ENCODE peak calls at places on chromosome 18, in four cellular contexts. S is esophagus squamous epithelium, Z is psoas muscle, X is neural progenitor cell. O is an unnamed sample. For H3K4me1, the result is how much of the 10 kb centered on the place peaks cover.

GRCh38 chr18:5142859-5143258 is 54.2 kb downstream of the AKAIN1 start:
- DNase-seq in S (no peak), Z (no peak), X (no peak), O (no peak)

GRCh38 chr18:40529478-40529877 is 1425.6 kb upstream of the PIK3C3 start:
- DNase-seq in S (no peak), Z (no peak), X (no peak), O (no peak)

GRCh38 chr18:56563568-56563967 is 74.8 kb downstream of the TXNL1 start:
- DNase-seq in S (no peak), Z (no peak), X (peak), O (no peak)

GRCh38 chr18:28789460-28789859 is 612.5 kb upstream of the CDH2 start:
- DNase-seq in S (no peak), Z (no peak), X (no peak), O (no peak)

GRCh38 chr18:24633121-24633520 is 172.7 kb downstream of the HRH4 start:
- DNase-seq in S (no peak), Z (no peak), X (no peak), O (no peak)

GRCh38 chr18:79584491-79585394 is 94.9 kb upstream of the CTDP1 start:
- DNase-seq in S (no peak), Z (no peak), X (no peak), O (peak)

GRCh38 chr18:80022613-80023012 is 11.6 kb upstream of the RBFA start:
- DNase-seq in S (no peak), Z (no peak), X (peak), O (no peak)

GRCh38 chr18:8744656-8745055 is 39.3 kb downstream of the MTCL1 start:
- DNase-seq in S (no peak), Z (no peak), X (no peak), O (no peak)

GRCh38 chr18:79818036-79818435 is 20.3 kb downstream of the KCNG2 start:
- DNase-seq in S (no peak), Z (no peak), X (no peak), O (peak)

GRCh38 chr18:48153641-48154481 is 223.4 kb upstream of the SMAD2 start:
- DNase-seq in S (no peak), Z (peak), X (no peak), O (no peak)

GRCh38 chr18:58813090-58813489 is 51.6 kb upstream of the ZNF532 start:
- DNase-seq in S (no peak), Z (no peak), X (no peak), O (no peak)

GRCh38 chr18:48064978-48065600 is 134.6 kb upstream of the SMAD2 start:
- DNase-seq in S (no peak), Z (no peak), X (no peak), O (no peak)

GRCh38 chr18:57533399-57533884 is 53.1 kb downstream of the FECH start:
- DNase-seq in S (no peak), Z (no peak), X (peak), O (no peak)

GRCh38 chr18:63470751-63471150 is 6.0 kb upstream of the SERPINB5 start:
- DNase-seq in S (no peak), Z (no peak), X (no peak), O (no peak)

GRCh38 chr18:53266850-53267249 is 926.9 kb downstream of the DCC start:
- DNase-seq in S (no peak), Z (no peak), X (no peak), O (no peak)

GRCh38 chr18:64799378-64799777 is 650.5 kb upstream of the LINC00305 start:
- DNase-seq in S (no peak), Z (no peak), X (no peak), O (no peak)

GRCh38 chr18:212780-213179 is 54.4 kb downstream of the USP14 start:
- DNase-seq in S (no peak), Z (no peak), X (no peak), O (no peak)

GRCh38 chr18:42675810-42676209 is 439.7 kb downstream of the RIT2 start:
- DNase-seq in S (no peak), Z (no peak), X (no peak), O (no peak)

GRCh38 chr18:55089595-55089994 is 130.3 kb upstream of the CCDC68 start:
- DNase-seq in S (no peak), Z (no peak), X (no peak), O (no peak)

GRCh38 chr18:56615738-56616520 is 22.5 kb downstream of the TXNL1 start:
- DNase-seq in S (no peak), Z (no peak), X (no peak), O (no peak)

GRCh38 chr18:80033181-80034067 is 810 bp upstream of the RBFA start:
- DNase-seq in S (peak), Z (no peak), X (no peak), O (no peak)

GRCh38 chr18:67363694-67364093 is 152.8 kb downstream of the DSEL start:
- DNase-seq in S (no peak), Z (no peak), X (no peak), O (no peak)

GRCh38 chr18:35511833-35512232 is 14.1 kb upstream of the INO80C start:
- DNase-seq in S (no peak), Z (no peak), X (no peak), O (no peak)

GRCh38 chr18:50044402-50044801 is 150.5 kb downstream of the MYO5B start:
- DNase-seq in S (no peak), Z (no peak), X (peak), O (no peak)

GRCh38 chr18:29034113-29034856 is 857.4 kb upstream of the CDH2 start:
- DNase-seq in S (no peak), Z (no peak), X (no peak), O (no peak)

GRCh38 chr18:36187138-36187825 is at the start of gene MOCOS:
- DNase-seq in S (no peak), Z (peak), X (peak), O (peak)

GRCh38 chr18:22193466-22193865 is 24.1 kb downstream of the GATA6 start:
- DNase-seq in S (no peak), Z (no peak), X (peak), O (no peak)

GRCh38 chr18:35497006-35497333 is 790 bp downstream of the INO80C start:
- DNase-seq in S (no peak), Z (no peak), X (no peak), O (no peak)

GRCh38 chr18:59881728-59882685 is 17.8 kb upstream of the PMAIP1 start:
- DNase-seq in S (no peak), Z (no peak), X (no peak), O (no peak)

GRCh38 chr18:38576915-38577314 is 1011.3 kb upstream of the CELF4 start:
- DNase-seq in S (no peak), Z (no peak), X (no peak), O (no peak)

GRCh38 chr18:22168360-22168921 is 948 bp upstream of the GATA6 start:
- DNase-seq in S (no peak), Z (no peak), X (peak), O (no peak)

GRCh38 chr18:71951021-71951420 is 593.1 kb downstream of the CBLN2 start:
- DNase-seq in S (no peak), Z (no peak), X (peak), O (no peak)

GRCh38 chr18:6281874-6282273 is 132.8 kb downstream of the L3MBTL4 start:
- DNase-seq in S (no peak), Z (no peak), X (no peak), O (no peak)

DNA sequence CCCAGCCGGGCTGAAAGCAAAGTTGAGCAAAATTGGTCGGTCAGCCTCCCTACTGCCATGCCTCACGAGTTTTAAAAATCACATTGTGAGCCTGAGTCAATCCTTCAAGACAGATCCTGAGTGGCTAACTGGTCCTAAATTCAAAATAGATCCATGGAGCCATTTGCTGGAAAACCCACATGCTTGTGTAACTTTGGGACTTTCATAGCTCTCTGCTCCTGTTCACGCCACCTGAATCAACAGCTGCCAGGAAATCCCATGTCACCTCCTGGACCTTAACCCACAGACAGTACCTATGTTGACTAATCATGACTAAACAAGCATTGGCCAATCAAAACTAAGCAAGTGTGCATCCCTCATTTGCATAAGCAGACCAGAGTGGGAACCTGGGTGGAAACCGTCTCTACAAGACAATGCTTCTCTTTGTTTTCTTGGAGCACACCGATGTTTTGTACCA is 42.8 kb upstream of the LDLRAD4 start:
- DNase-seq in S (no peak), Z (no peak), X (no peak), O (no peak)
- H3K27ac ChIP-seq in S (no peak), Z (no peak), X (no peak), O (no peak)

GRCh38 chr18:13399511-13399910 is 181.0 kb downstream of the LDLRAD4 start:
- DNase-seq in S (no peak), Z (no peak), X (no peak), O (no peak)
- H3K4me3 ChIP-seq in S (no peak), Z (no peak), X (no peak), O (no peak)

GRCh38 chr18:13517369-13517768 is 209.0 kb downstream of the FAM210A start:
- DNase-seq in S (no peak), Z (no peak), X (no peak), O (no peak)
- H3K4me1 ChIP-seq in S (under half), Z (half or more), X (under half), O (under half)

GRCh38 chr18:45775241-45775676 is 50.2 kb upstream of the SIGLEC15 start:
- DNase-seq in S (no peak), Z (peak), X (peak), O (peak)
- H3K27ac ChIP-seq in S (peak), Z (peak), X (no peak), O (peak)

GRCh38 chr18:62324355-62324828 is 718 bp upstream of the TNFRSF11A start:
- DNase-seq in S (no peak), Z (no peak), X (peak), O (no peak)
- H3K4me3 ChIP-seq in S (peak), Z (peak), X (peak), O (no peak)

DNA sequence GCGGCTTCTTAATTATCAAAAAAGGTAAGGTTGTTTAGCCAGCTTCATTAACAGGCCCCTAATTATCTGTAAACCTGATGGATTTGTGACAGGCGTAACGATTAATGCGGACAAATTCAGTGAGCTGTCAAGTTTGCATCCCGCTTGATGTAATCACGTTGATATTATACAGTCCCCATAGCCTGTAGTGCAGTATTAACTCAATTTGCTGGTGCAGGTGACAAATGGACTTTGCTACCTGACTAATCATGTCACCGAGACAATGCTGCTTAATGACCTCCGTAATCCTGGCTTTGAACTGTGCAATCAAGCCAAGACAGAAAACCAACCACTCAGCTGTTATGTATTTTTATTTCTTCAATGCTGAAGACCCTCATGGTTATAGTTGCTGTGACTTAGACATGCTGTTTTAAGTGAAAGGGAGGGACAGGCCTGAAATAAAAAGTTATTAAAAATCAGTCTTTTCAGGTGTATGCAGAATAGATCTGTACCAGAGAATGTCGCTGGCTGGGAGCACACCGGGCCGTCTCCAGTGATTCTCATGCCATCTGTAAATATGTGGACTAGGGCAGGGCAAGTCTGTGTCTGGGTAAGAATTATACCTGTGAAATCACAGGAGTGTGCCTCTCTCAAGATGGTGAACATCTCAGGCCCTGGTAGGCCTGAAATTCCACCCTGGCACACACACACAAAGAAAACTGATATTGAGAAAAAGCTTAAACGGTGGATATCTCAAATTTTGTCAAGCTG is 4.3 kb downstream of the TSHZ1 start:
- DNase-seq in S (no peak), Z (no peak), X (no peak), O (no peak)
- H3K4me1 ChIP-seq in S (half or more), Z (half or more), X (under half), O (under half)

GRCh38 chr18:3877678-3878077 is 427.7 kb downstream of the TGIF1 start:
- DNase-seq in S (no peak), Z (no peak), X (no peak), O (no peak)
- H3K27ac ChIP-seq in S (no peak), Z (no peak), X (no peak), O (no peak)

DNA sequence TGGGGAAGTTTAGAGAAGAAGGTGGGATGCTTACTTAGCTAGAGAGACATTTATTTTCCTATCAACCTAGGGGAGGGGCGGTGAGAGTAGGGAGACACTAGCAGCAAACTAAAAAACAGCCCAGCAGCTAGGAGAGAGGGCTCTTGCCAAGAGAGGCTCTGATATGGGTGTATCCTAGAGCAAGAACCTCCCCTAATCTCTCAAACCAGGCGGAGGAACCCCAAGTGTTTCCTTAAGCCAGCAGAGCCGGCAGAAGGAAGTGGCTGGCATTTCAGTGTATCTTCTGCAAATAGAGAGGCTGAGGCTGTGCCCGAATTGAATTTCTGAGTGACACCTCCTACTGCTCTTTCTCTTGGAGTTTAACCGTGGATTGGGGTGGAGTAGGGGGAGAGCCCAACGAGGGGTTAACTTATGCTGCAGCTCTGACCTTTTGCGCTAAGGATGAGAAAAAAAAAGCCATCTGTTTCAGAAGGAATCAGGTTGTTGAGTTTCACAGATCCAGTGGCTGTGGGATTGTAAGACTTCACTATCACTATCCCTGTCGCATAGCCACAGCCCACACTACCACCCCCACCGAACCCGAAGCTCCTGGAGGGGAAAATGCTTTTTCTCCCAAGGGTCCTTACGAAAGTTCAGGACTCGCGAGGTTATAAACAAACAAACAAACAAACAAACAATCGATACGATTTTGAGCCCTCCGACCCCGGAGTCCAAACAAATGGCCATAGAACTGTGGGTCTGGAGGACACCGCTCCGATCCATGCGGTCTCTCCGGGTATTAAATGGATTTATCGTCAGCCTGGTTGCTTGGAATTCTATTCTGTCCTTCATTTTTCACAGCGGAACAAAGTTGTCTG is 1.3 kb downstream of the ST8SIA5 start:
- DNase-seq in S (no peak), Z (no peak), X (peak), O (no peak)
- H3K4me3 ChIP-seq in S (peak), Z (peak), X (peak), O (no peak)

DNA sequence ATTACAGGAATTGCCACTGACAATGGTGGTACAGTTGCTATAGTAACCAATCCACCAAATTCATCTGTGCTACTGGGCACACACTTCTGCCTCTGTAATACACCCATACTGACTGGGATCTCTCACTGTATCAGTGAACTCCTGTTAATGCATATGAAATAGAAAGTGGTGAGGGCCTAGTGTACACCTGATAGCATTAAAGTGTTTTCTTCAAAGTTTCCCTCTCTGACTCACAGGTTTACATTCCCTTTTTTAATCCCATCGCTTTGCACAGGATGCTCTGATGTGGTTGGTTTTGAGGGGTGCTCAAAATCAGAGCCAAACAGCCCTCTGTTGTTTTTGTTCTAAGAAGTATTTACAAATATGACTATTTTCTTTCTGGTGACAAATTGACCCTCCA is 13.1 kb downstream of the KLHL14 start:
- DNase-seq in S (no peak), Z (no peak), X (no peak), O (no peak)
- H3K4me1 ChIP-seq in S (under half), Z (under half), X (under half), O (under half)